ENCODE peak calls at places on chromosomes 5 and 9, in eight cellular contexts. Z is OCI-LY7, J is hepatocyte, K is GM23338, M is PC-9, T is HCT116, G is SK-N-SH, W is MM.1S. Y is an unnamed sample. For H3K9me2, the result is how much of the 10 kb centered on the place peaks cover.

GRCh38 chr9:115367780-115368179 is 249.8 kb upstream of the TNC start:
- DNase-seq in Z (no peak), J (no peak), K (no peak), M (no peak), T (no peak), G (no peak), W (no peak), Y (peak)

GRCh38 chr5:39675676-39676075 is 250.9 kb upstream of the DAB2 start:
- DNase-seq in Z (no peak), J (no peak), K (no peak), M (no peak), T (no peak), G (no peak), W (no peak), Y (no peak)

GRCh38 chr9:120894404-120895226 is 17.6 kb upstream of the PHF19 start:
- DNase-seq in Z (no peak), J (peak), K (peak), M (no peak), T (no peak), G (no peak), W (no peak), Y (no peak)

GRCh38 chr9:108994695-108995094 is 18.6 kb downstream of the CTNNAL1 start:
- DNase-seq in Z (peak), J (no peak), K (no peak), M (no peak), T (no peak), G (no peak), W (no peak), Y (peak)

GRCh38 chr5:7393921-7394799 is 1.8 kb upstream of the ADCY2 start:
- DNase-seq in Z (no peak), J (no peak), K (no peak), M (no peak), T (no peak), G (no peak), W (no peak), Y (no peak)

GRCh38 chr9:121055642-121056143 is 5.6 kb upstream of the C5 start:
- DNase-seq in Z (peak), J (peak), K (peak), M (no peak), T (no peak), G (no peak), W (peak), Y (peak)

GRCh38 chr5:116923344-116923743 is 348.7 kb upstream of the SEMA6A start:
- DNase-seq in Z (no peak), J (no peak), K (peak), M (no peak), T (no peak), G (no peak), W (no peak), Y (no peak)

GRCh38 chr9:93159601-93160418 is 24.1 kb upstream of the WNK2 start:
- DNase-seq in Z (peak), J (peak), K (peak), M (peak), T (peak), G (peak), W (peak), Y (peak)

GRCh38 chr9:91187965-91188344 is 173.8 kb downstream of the AUH start:
- DNase-seq in Z (no peak), J (no peak), K (no peak), M (no peak), T (no peak), G (no peak), W (no peak), Y (no peak)

GRCh38 chr5:157912621-157913325 is 53.8 kb upstream of the CLINT1 start:
- DNase-seq in Z (peak), J (peak), K (no peak), M (peak), T (no peak), G (no peak), W (peak), Y (peak)

GRCh38 chr5:120803282-120803681 is 339.2 kb downstream of the PRR16 start:
- DNase-seq in Z (no peak), J (no peak), K (peak), M (no peak), T (peak), G (peak), W (peak), Y (peak)

GRCh38 chr9:132846109-132846917 is 31.8 kb downstream of the AK8 start:
- DNase-seq in Z (no peak), J (no peak), K (no peak), M (no peak), T (no peak), G (no peak), W (no peak), Y (no peak)

GRCh38 chr9:95815153-95815552 is 60.3 kb upstream of the ERCC6L2 start:
- DNase-seq in Z (no peak), J (peak), K (no peak), M (peak), T (no peak), G (no peak), W (no peak), Y (peak)

GRCh38 chr5:169980418-169981053 is at the start of gene INSYN2B:
- DNase-seq in Z (peak), J (peak), K (peak), M (peak), T (peak), G (peak), W (peak), Y (peak)

GRCh38 chr9:121350993-121351561 is 19.0 kb downstream of the STOM start:
- DNase-seq in Z (no peak), J (peak), K (no peak), M (peak), T (peak), G (peak), W (no peak), Y (peak)

GRCh38 chr9:22244141-22245011 is 202.2 kb upstream of the DMRTA1 start:
- DNase-seq in Z (peak), J (peak), K (peak), M (peak), T (peak), G (no peak), W (peak), Y (peak)

GRCh38 chr5:59712836-59713487 is 180.6 kb downstream of the PDE4D start:
- DNase-seq in Z (peak), J (no peak), K (peak), M (no peak), T (no peak), G (no peak), W (no peak), Y (no peak)

GRCh38 chr9:136634904-136635303 is 27.8 kb upstream of the EGFL7 start:
- DNase-seq in Z (no peak), J (no peak), K (no peak), M (peak), T (no peak), G (no peak), W (no peak), Y (peak)

GRCh38 chr9:5832543-5833529 is at the start of gene ERMP1:
- DNase-seq in Z (peak), J (peak), K (peak), M (peak), T (peak), G (peak), W (peak), Y (peak)

GRCh38 chr9:79667716-79668458 is 96.1 kb downstream of the TLE4 start:
- DNase-seq in Z (no peak), J (no peak), K (no peak), M (no peak), T (no peak), G (no peak), W (no peak), Y (peak)

GRCh38 chr9:131310833-131311554 is 21.5 kb downstream of the PLPP7 start:
- DNase-seq in Z (peak), J (no peak), K (peak), M (no peak), T (no peak), G (no peak), W (peak), Y (peak)

GRCh38 chr5:626850-627249 is 14.7 kb downstream of the CEP72 start:
- DNase-seq in Z (no peak), J (no peak), K (no peak), M (no peak), T (no peak), G (no peak), W (peak), Y (no peak)

GRCh38 chr5:141359790-141360426 is at the start of gene PCDHGB2:
- DNase-seq in Z (peak), J (no peak), K (peak), M (no peak), T (peak), G (peak), W (peak), Y (peak)

GRCh38 chr9:122402403-122403268 is 31.8 kb downstream of the PTGS1 start:
- DNase-seq in Z (no peak), J (peak), K (no peak), M (peak), T (peak), G (no peak), W (no peak), Y (peak)

GRCh38 chr5:11384441-11385250 is 519.6 kb downstream of the CTNND2 start:
- DNase-seq in Z (no peak), J (peak), K (peak), M (no peak), T (no peak), G (peak), W (no peak), Y (peak)

GRCh38 chr9:89154651-89155336 is 23.8 kb downstream of the SHC3 start:
- DNase-seq in Z (no peak), J (no peak), K (no peak), M (peak), T (peak), G (no peak), W (no peak), Y (peak)

GRCh38 chr5:158711927-158712529 is 387.7 kb downstream of the EBF1 start:
- DNase-seq in Z (no peak), J (no peak), K (no peak), M (no peak), T (no peak), G (no peak), W (no peak), Y (no peak)

GRCh38 chr9:88922091-88922490 is 69.2 kb upstream of the S1PR3 start:
- DNase-seq in Z (peak), J (no peak), K (no peak), M (no peak), T (no peak), G (no peak), W (peak), Y (no peak)

GRCh38 chr5:180212363-180213255 is 3.6 kb upstream of the RASGEF1C start:
- DNase-seq in Z (no peak), J (peak), K (no peak), M (peak), T (no peak), G (peak), W (no peak), Y (peak)

GRCh38 chr9:17793713-17794622 is 215.1 kb downstream of the SH3GL2 start:
- DNase-seq in Z (no peak), J (peak), K (peak), M (peak), T (peak), G (no peak), W (no peak), Y (peak)

GRCh38 chr5:53429706-53430105 is 50.7 kb upstream of the FST start:
- DNase-seq in Z (no peak), J (no peak), K (no peak), M (no peak), T (no peak), G (no peak), W (no peak), Y (peak)
- H3K27ac ChIP-seq in Z (no peak), J (no peak), K (no peak), M (no peak), T (no peak), G (no peak), W (no peak), Y (peak)

GRCh38 chr5:43437062-43437660 is 25.0 kb upstream of the CCL28 start:
- DNase-seq in Z (no peak), J (no peak), K (no peak), M (no peak), T (no peak), G (no peak), W (no peak), Y (no peak)
- TF ChIP-seq CTCF in Z (peak), J (no peak), K (peak), M (no peak), T (no peak), G (no peak), W (no peak), Y (no peak)

DNA sequence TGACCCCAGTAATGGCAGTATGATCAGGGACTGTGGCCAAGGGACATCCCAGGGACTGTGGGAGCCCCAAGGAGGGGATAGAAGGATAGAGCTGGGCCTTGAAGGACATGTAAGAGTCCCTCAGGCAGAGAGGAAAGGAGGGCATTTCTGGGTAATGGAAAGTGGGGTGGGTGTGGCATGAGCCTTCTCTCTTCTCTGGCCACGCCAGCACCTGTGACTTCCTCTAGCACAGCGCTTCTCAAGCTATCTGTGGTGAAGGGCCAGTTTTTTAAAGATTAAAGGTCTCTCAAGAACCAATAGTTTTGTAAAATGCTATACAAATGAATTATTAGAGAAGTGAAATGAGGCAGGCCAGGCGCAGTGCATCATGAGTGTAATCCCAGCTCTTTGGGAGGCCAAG is 14.2 kb downstream of the OLFML2A start:
- DNase-seq in Z (peak), J (no peak), K (no peak), M (no peak), T (no peak), G (no peak), W (no peak), Y (no peak)
- H3K9me2 ChIP-seq in Z (under half), J (under half), K (under half), M (under half), T (under half), G (under half), W (under half), Y (under half)

GRCh38 chr5:160938532-160938931 is 86.5 kb upstream of the ATP10B start:
- DNase-seq in Z (no peak), J (no peak), K (no peak), M (peak), T (no peak), G (no peak), W (no peak), Y (peak)
- H3K27ac ChIP-seq in Z (no peak), J (no peak), K (no peak), M (peak), T (no peak), G (no peak), W (no peak), Y (no peak)

GRCh38 chr5:36214434-36214833 is 27.3 kb downstream of the NADK2 start:
- DNase-seq in Z (peak), J (no peak), K (peak), M (no peak), T (no peak), G (no peak), W (no peak), Y (peak)
- TF ChIP-seq CTCF in Z (peak), J (peak), K (peak), M (peak), T (no peak), G (no peak), W (peak), Y (peak)